ENCODE peak calls at places on chromosomes 7 and 10, in six cellular contexts. O is IMR-90; G is mesothelial cell of epicardium; F is activated CD4-positive, alpha-beta T cell treated with anti-CD3 and anti-CD28 coated beads for 24 hours; Z is epithelial cell of esophagus; X is hepatocyte. J is an unnamed sample.

GRCh38 chr7:82444220-82445049 is 858 bp upstream of the CACNA2D1 start:
- DNase-seq in F (no peak), O (no peak), Z (peak), X (no peak), G (no peak), J (no peak)

GRCh38 chr7:155765458-155765857 is 46.8 kb downstream of the SHH start:
- DNase-seq in X (no peak), O (no peak), G (no peak), F (no peak), Z (no peak), J (no peak)

GRCh38 chr7:28812641-28813040 is 145.5 kb downstream of the TRIL start:
- DNase-seq in G (no peak), Z (no peak), O (no peak), X (no peak), F (no peak), J (no peak)

GRCh38 chr10:14555806-14556205 is 218.9 kb downstream of the FAM107B start:
- DNase-seq in X (no peak), G (no peak), Z (no peak), O (no peak), F (no peak), J (no peak)

GRCh38 chr7:17931069-17931468 is 9.2 kb downstream of the SNX13 start:
- DNase-seq in O (no peak), F (no peak), G (no peak), X (no peak), Z (no peak), J (no peak)

GRCh38 chr7:1030444-1031070 is 13.8 kb upstream of the GPR146 start:
- DNase-seq in G (no peak), O (no peak), Z (no peak), X (no peak), F (no peak), J (no peak)

GRCh38 chr7:22885824-22886255 is 63.2 kb upstream of the TOMM7 start:
- DNase-seq in O (peak), G (no peak), Z (peak), F (peak), X (no peak), J (peak)

GRCh38 chr10:128071417-128071782 is 54.8 kb downstream of the MKI67 start:
- DNase-seq in O (no peak), G (no peak), Z (no peak), F (no peak), X (no peak), J (no peak)

GRCh38 chr7:155166673-155167370 is 96.7 kb downstream of the HTR5A start:
- DNase-seq in G (no peak), O (peak), Z (peak), F (no peak), X (peak), J (no peak)

GRCh38 chr10:71066600-71066999 is 145.8 kb upstream of the UNC5B start:
- DNase-seq in O (no peak), Z (no peak), X (no peak), G (no peak), F (no peak), J (no peak)

GRCh38 chr7:1639071-1639470 is 31.0 kb upstream of the ELFN1 start:
- DNase-seq in G (no peak), X (no peak), F (no peak), Z (no peak), O (no peak), J (no peak)

GRCh38 chr7:41824284-41824683 is 121.4 kb upstream of the INHBA start:
- DNase-seq in O (peak), Z (peak), G (no peak), X (no peak), F (no peak), J (no peak)